ENCODE peak calls at places on chromosomes 4 and X, in five cellular contexts. O is adrenal gland, Y is stomach, A is IMR-90, D is H54. F is an unnamed sample.

GRCh38 chr4:122710434-122711308 is 21.8 kb upstream of the BBS12 start:
- DNase-seq in O (no peak), A (peak; percentile 44), Y (no peak), D (no peak), F (no peak)

GRCh38 chr4:10168151-10168550 is 51.6 kb upstream of the WDR1 start:
- DNase-seq in A (no peak), D (no peak), Y (no peak), O (no peak), F (no peak)

GRCh38 chrX:52422884-52423283 is 54.1 kb downstream of the XAGE2 start:
- DNase-seq in Y (no peak), A (peak; percentile 86), D (no peak), O (no peak), F (no peak)

GRCh38 chrX:69210513-69211065 is 45.3 kb upstream of the PJA1 start:
- DNase-seq in A (peak; percentile 19), Y (no peak), O (no peak), D (no peak), F (no peak)

GRCh38 chrX:30627818-30628652 is 25.2 kb upstream of the GK start:
- DNase-seq in Y (no peak), O (no peak), A (no peak), D (no peak), F (no peak)

GRCh38 chr4:112361181-112361791 is 64.1 kb downstream of the ALPK1 start:
- DNase-seq in O (no peak), A (peak; percentile 27), D (no peak), Y (no peak), F (no peak)

GRCh38 chr4:110477836-110478235 is 1.9 kb downstream of the ENPEP start:
- DNase-seq in A (no peak), O (no peak), Y (no peak), D (no peak), F (no peak)

GRCh38 chrX:45200741-45201234 is at the start of gene DIPK2B:
- DNase-seq in Y (no peak), O (peak; percentile 23), A (no peak), D (no peak), F (no peak)

GRCh38 chrX:108224727-108225455 is 133.3 kb downstream of the ATG4A start:
- DNase-seq in O (no peak), A (peak; percentile 31), Y (no peak), D (peak; percentile 35), F (no peak)

GRCh38 chr4:186249785-186250739 is 15.9 kb upstream of the F11 start:
- DNase-seq in D (no peak), O (no peak), A (peak; percentile 85), Y (no peak), F (no peak)

DNA sequence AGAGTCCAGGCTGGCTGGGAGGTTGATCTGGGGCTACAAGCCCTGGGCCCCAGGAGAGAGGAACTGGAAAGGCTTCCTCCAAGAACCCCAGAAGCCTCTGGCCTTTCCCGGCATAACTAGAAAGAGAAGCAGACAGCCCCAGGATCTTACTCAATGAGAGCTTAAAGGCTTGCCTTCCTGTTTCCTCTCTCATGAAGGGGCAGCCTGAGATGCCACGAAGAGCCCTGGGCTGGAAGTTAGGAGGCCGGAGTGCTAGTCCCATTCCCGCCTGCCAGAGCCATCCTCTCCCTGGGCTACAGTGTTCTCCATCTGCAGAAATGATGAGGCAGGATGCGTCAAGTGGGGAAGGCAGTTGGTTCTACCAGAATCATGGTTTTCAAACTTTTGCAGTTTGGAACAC is 20.1 kb upstream of the XPNPEP2 start:
- DNase-seq in O (no peak), D (no peak), Y (no peak), A (no peak), F (no peak)
- TF ChIP-seq POLR2A in O (no peak), D (no peak), Y (no peak), A (no peak), F (no peak)

GRCh38 chr4:184357164-184357563 is 117.2 kb downstream of the IRF2 start:
- DNase-seq in A (no peak), Y (no peak), D (no peak), O (no peak), F (no peak)
- TF ChIP-seq POLR2A in A (no peak), Y (no peak), D (no peak), O (no peak), F (no peak)

GRCh38 chr4:153943738-153944415 is 155.0 kb upstream of the SFRP2 start:
- DNase-seq in D (no peak), O (no peak), A (no peak), Y (no peak), F (no peak)

GRCh38 chr4:153950100-153950979 is 161.5 kb upstream of the SFRP2 start:
- DNase-seq in Y (no peak), D (no peak), O (no peak), A (no peak), F (no peak)

GRCh38 chr4:153947124-153947523 is 158.2 kb upstream of the SFRP2 start:
- DNase-seq in Y (no peak), A (no peak), D (no peak), O (no peak), F (no peak)

GRCh38 chr4:153947998-153948397 is 159.1 kb upstream of the SFRP2 start:
- DNase-seq in Y (no peak), O (no peak), A (no peak), D (no peak), F (no peak)

DNA sequence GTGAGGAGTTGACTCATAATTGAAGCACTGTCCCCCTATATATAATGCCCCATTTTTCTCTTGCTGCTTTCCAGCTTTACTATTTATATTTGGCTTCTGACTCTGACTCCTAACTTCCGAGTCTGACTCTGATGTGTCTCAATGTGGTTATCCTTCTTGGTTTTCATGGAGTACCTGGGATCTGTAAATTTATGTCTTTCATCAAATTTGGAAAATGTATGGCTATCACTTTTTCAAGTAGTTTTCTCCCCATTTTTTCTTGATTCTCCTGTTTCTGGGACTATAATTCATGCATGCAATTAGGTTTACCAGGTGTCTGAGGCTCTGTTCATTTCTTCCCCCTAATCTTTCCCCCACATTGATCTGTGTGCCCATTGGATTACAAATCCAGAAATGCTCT is 156.8 kb upstream of the SFRP2 start:
- DNase-seq in A (no peak), O (no peak), D (no peak), Y (no peak), F (no peak)
- TF ChIP-seq POLR2A in A (no peak), O (no peak), D (no peak), Y (no peak), F (no peak)

GRCh38 chr4:184895012-184895795 is 69.4 kb upstream of the ACSL1 start:
- DNase-seq in O (no peak), Y (no peak), D (no peak), A (no peak), F (no peak)
- TF ChIP-seq POLR2A in O (no peak), Y (no peak), D (no peak), A (no peak), F (no peak)

F was measured in ovary.